ENCODE peak calls at places on chromosome X, in nine cellular contexts. V is GM23248, A is HCT116, I is hepatocyte, W is OCI-LY7, N is PC-3, O is SK-N-SH, D is MM.1S, X is PC-9. Y is an unnamed sample.

GRCh38 chrX:63656871-63657580 is 128.0 kb downstream of the ARHGEF9 start:
- DNase-seq in V (peak; percentile 80), A (no peak), I (no peak), W (no peak), N (peak; percentile 13), O (no peak), D (no peak), X (no peak), Y (no peak)

GRCh38 chrX:21606037-21606436 is 52.1 kb downstream of the KLHL34 start:
- DNase-seq in V (no peak), A (no peak), I (no peak), W (no peak), N (no peak), O (no peak), D (no peak), X (no peak), Y (no peak)

GRCh38 chrX:70422886-70423336 is at the start of gene GDPD2:
- DNase-seq in V (no peak), A (no peak), I (peak; percentile 58), W (no peak), N (peak; percentile 54), O (peak; percentile 46), D (no peak), X (peak; percentile 31), Y (peak; percentile 77)

GRCh38 chrX:144586756-144587155 is 660.5 kb upstream of the SPANXN1 start:
- DNase-seq in V (no peak), A (no peak), I (peak; percentile 8), W (no peak), N (peak; percentile 67), O (no peak), D (peak; percentile 29), X (peak; percentile 50), Y (no peak)

GRCh38 chrX:12360389-12360788 is 222.1 kb downstream of the FRMPD4 start:
- DNase-seq in V (peak; percentile 5), A (no peak), I (no peak), W (no peak), N (peak; percentile 78), O (no peak), D (no peak), X (no peak), Y (no peak)

GRCh38 chrX:25028726-25029125 is 13.0 kb upstream of the ARX start:
- DNase-seq in V (peak; percentile 74), A (no peak), I (no peak), W (no peak), N (peak; percentile 86), O (no peak), D (no peak), X (no peak), Y (no peak)

GRCh38 chrX:12240491-12240890 is 102.2 kb downstream of the FRMPD4 start:
- DNase-seq in V (no peak), A (no peak), I (no peak), W (no peak), N (no peak), O (no peak), D (no peak), X (no peak), Y (no peak)

GRCh38 chrX:100368167-100368566 is 41.9 kb downstream of the PCDH19 start:
- DNase-seq in V (peak; percentile 22), A (peak; percentile 4), I (peak; percentile 19), W (peak; percentile 11), N (peak; percentile 41), O (peak; percentile 21), D (peak; percentile 23), X (peak; percentile 3), Y (peak; percentile 49)

GRCh38 chrX:69028761-69029120 is 136.5 kb downstream of the PJA1 start:
- DNase-seq in V (no peak), A (no peak), I (no peak), W (no peak), N (no peak), O (no peak), D (no peak), X (no peak), Y (no peak)

GRCh38 chrX:65926095-65927019 is 113.5 kb downstream of the VSIG4 start:
- DNase-seq in V (no peak), A (no peak), I (no peak), W (peak; percentile 17), N (no peak), O (no peak), D (peak; percentile 84), X (no peak), Y (no peak)

GRCh38 chrX:113059714-113060113 is 219.1 kb upstream of the AMOT start:
- DNase-seq in V (peak; percentile 19), A (no peak), I (peak; percentile 6), W (no peak), N (no peak), O (no peak), D (no peak), X (no peak), Y (no peak)

GRCh38 chrX:128020701-128021100 is 31.5 kb downstream of the ACTRT1 start:
- DNase-seq in V (no peak), A (no peak), I (peak; percentile 48), W (no peak), N (peak; percentile 90), O (no peak), D (no peak), X (peak; percentile 49), Y (no peak)

GRCh38 chrX:97524997-97525396 is 641.3 kb downstream of the RPA4 start:
- DNase-seq in V (peak; percentile 1), A (no peak), I (no peak), W (no peak), N (peak; percentile 78), O (no peak), D (no peak), X (peak; percentile 2), Y (no peak)

GRCh38 chrX:96480081-96480480 is 204.6 kb upstream of the DIAPH2 start:
- DNase-seq in V (peak; percentile 61), A (no peak), I (no peak), W (no peak), N (peak; percentile 84), O (no peak), D (no peak), X (no peak), Y (no peak)

GRCh38 chrX:40778861-40779575 is 43.7 kb upstream of the MED14 start:
- DNase-seq in V (peak; percentile 69), A (peak; percentile 36), I (no peak), W (no peak), N (peak; percentile 87), O (no peak), D (no peak), X (no peak), Y (no peak)

GRCh38 chrX:106780259-106780658 is 22.2 kb upstream of the TBC1D8B start:
- DNase-seq in V (peak; percentile 4), A (no peak), I (no peak), W (no peak), N (no peak), O (no peak), D (no peak), X (no peak), Y (no peak)

GRCh38 chrX:125439194-125439849 is 119.7 kb downstream of the TEX13C start:
- DNase-seq in V (no peak), A (no peak), I (peak; percentile 10), W (no peak), N (no peak), O (no peak), D (no peak), X (no peak), Y (peak; percentile 35)

GRCh38 chrX:125444659-125445058 is 125.0 kb downstream of the TEX13C start:
- DNase-seq in V (no peak), A (no peak), I (no peak), W (no peak), N (no peak), O (no peak), D (no peak), X (no peak), Y (no peak)
- H3K9me2 ChIP-seq in V (no peaks in the 10 kb centered on the region), A (no peaks in the 10 kb centered on the region), I (no peaks in the 10 kb centered on the region), W (no peaks in the 10 kb centered on the region), N (no peaks in the 10 kb centered on the region), O (no peaks in the 10 kb centered on the region), D (no peaks in the 10 kb centered on the region), X (no peaks in the 10 kb centered on the region), Y (no peaks in the 10 kb centered on the region)

GRCh38 chrX:805988-806387 is 175.4 kb downstream of the SHOX start:
- DNase-seq in V (no peak), A (no peak), I (no peak), W (no peak), N (no peak), O (no peak), D (no peak), X (no peak), Y (no peak)
- H3K9me2 ChIP-seq in V (no peaks in the 10 kb centered on the region), A (no peaks in the 10 kb centered on the region), I (no peaks in the 10 kb centered on the region), W (no peaks in the 10 kb centered on the region), N (no peaks in the 10 kb centered on the region), O (no peaks in the 10 kb centered on the region), D (no peaks in the 10 kb centered on the region), X (no peaks in the 10 kb centered on the region), Y (no peaks in the 10 kb centered on the region)

DNA sequence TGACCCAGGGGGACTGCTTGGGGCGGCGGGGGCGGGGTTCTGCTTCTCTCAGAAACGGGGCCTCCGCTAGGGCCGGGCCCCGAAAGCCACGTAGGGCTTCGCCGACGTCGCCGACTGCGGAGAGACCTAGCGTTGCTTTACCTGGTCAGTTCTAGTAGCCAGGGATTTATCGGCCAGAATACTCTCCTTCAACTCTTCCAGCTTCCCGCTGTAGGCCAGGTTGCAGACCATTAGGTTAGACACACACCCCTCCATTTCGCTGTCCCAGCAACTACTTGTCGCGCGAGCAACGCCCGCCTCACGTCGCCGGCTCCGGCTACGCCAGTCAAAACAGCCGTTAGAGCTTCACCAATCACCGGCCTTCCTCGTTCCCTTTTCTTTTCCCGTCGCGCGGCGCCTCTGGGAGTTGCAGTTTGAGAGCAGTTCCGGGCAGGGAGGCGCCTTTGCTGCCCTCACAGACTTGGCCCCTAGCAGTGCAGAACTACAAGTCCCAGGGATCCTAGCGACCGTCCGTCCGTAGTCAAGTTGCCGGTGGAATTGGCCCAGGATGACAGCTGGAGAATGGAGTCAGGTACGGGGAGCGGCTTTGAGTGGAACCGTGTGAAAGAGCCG is at the start of the genes ATG4A and PSMD10:
- DNase-seq in V (peak; percentile 96), A (peak; percentile 87), I (peak; percentile 94), W (peak; percentile 91), N (peak; percentile 96), O (peak; percentile 73), D (peak; percentile 92), X (peak; percentile 97), Y (peak; percentile 96)
- H3K9me2 ChIP-seq in V (no peaks in the 10 kb centered on the region), A (no peaks in the 10 kb centered on the region), I (no peaks in the 10 kb centered on the region), W (no peaks in the 10 kb centered on the region), N (no peaks in the 10 kb centered on the region), O (no peaks in the 10 kb centered on the region), D (no peaks in the 10 kb centered on the region), X (no peaks in the 10 kb centered on the region), Y (no peaks in the 10 kb centered on the region)

GRCh38 chrX:30593435-30594200 is 16.1 kb upstream of the TASL start:
- DNase-seq in V (no peak), A (peak; percentile 38), I (no peak), W (peak; percentile 52), N (peak; percentile 51), O (no peak), D (peak; percentile 62), X (peak; percentile 41), Y (peak; percentile 16)

GRCh38 chrX:30586516-30586915 is 8.9 kb upstream of the TASL start:
- DNase-seq in V (no peak), A (no peak), I (no peak), W (no peak), N (no peak), O (no peak), D (no peak), X (no peak), Y (no peak)

GRCh38 chrX:30592846-30593245 is 15.3 kb upstream of the TASL start:
- DNase-seq in V (no peak), A (no peak), I (no peak), W (no peak), N (no peak), O (no peak), D (no peak), X (no peak), Y (no peak)

GRCh38 chrX:30590368-30590767 is 12.8 kb upstream of the TASL start:
- DNase-seq in V (no peak), A (no peak), I (no peak), W (no peak), N (no peak), O (no peak), D (no peak), X (no peak), Y (no peak)

GRCh38 chrX:30589146-30589888 is 11.8 kb upstream of the TASL start:
- DNase-seq in V (no peak), A (no peak), I (no peak), W (no peak), N (no peak), O (no peak), D (no peak), X (no peak), Y (no peak)
- H3K9me2 ChIP-seq in V (no peaks in the 10 kb centered on the region), A (no peaks in the 10 kb centered on the region), I (no peaks in the 10 kb centered on the region), W (no peaks in the 10 kb centered on the region), N (no peaks in the 10 kb centered on the region), O (no peaks in the 10 kb centered on the region), D (no peaks in the 10 kb centered on the region), X (no peaks in the 10 kb centered on the region), Y (no peaks in the 10 kb centered on the region)